ENCODE peak calls at places on chromosomes 6 and 20, in five cellular contexts. Q is body of pancreas, A is kidney, L is cardiac muscle cell, B is OCI-LY7. K is an unnamed sample. For H3K9me3, the result is how much of the 10 kb centered on the place peaks cover.

GRCh38 chr20:9215539-9215938 is 146.7 kb downstream of the PLCB4 start:
- DNase-seq in L (no peak), Q (no peak), B (peak), A (no peak), K (no peak)

GRCh38 chr6:13273931-13274706 is 54.2 kb downstream of the TBC1D7 start:
- DNase-seq in L (no peak), Q (no peak), B (no peak), A (no peak), K (no peak)

GRCh38 chr20:35145141-35145564 is 2.0 kb downstream of the EDEM2 start:
- DNase-seq in A (no peak), Q (no peak), B (peak), L (peak), K (peak)

GRCh38 chr20:5691918-5692618 is 58.1 kb upstream of the SHLD1 start:
- DNase-seq in Q (no peak), B (peak), A (no peak), L (no peak), K (no peak)

GRCh38 chr20:45779011-45779915 is 12.4 kb downstream of the WFDC3 start:
- DNase-seq in A (peak), L (no peak), B (no peak), Q (peak), K (peak)

GRCh38 chr6:4256969-4257368 is 121.6 kb upstream of the ECI2 start:
- DNase-seq in B (no peak), Q (no peak), L (peak), A (no peak), K (no peak)

GRCh38 chr6:93419304-93420162 is at the start of gene EPHA7:
- DNase-seq in Q (peak), B (no peak), A (peak), L (peak), K (peak)

GRCh38 chr20:50242863-50243609 is 52.4 kb downstream of the CEBPB start:
- DNase-seq in A (peak), L (no peak), B (no peak), Q (peak), K (peak)

GRCh38 chr6:62528894-62529526 is 243.0 kb upstream of the KHDRBS2 start:
- DNase-seq in L (no peak), Q (no peak), B (no peak), A (no peak), K (no peak)

GRCh38 chr6:43887340-43887858 is 117.4 kb downstream of the VEGFA start:
- DNase-seq in Q (no peak), L (no peak), A (peak), B (no peak), K (no peak)

GRCh38 chr6:91088515-91088914 is 501.6 kb upstream of the MAP3K7 start:
- DNase-seq in A (no peak), L (no peak), B (no peak), Q (no peak), K (no peak)

GRCh38 chr20:51508158-51508557 is 34.4 kb downstream of the NFATC2 start:
- DNase-seq in Q (no peak), L (no peak), B (no peak), A (no peak), K (no peak)

GRCh38 chr6:11294263-11294662 is 61.8 kb upstream of the NEDD9 start:
- DNase-seq in Q (no peak), B (no peak), L (no peak), A (no peak), K (no peak)

GRCh38 chr6:137389150-137389664 is 105.0 kb downstream of the OLIG3 start:
- DNase-seq in A (no peak), B (peak), L (no peak), Q (no peak), K (no peak)

GRCh38 chr20:25284131-25284601 is 36.3 kb downstream of the PYGB start:
- DNase-seq in L (no peak), A (peak), Q (peak), B (no peak), K (no peak)

GRCh38 chr6:111980168-111980567 is 73.7 kb upstream of the CCN6 start:
- DNase-seq in L (no peak), B (no peak), A (peak), Q (no peak), K (no peak)

GRCh38 chr20:9978395-9979004 is 56.3 kb upstream of the ANKEF1 start:
- DNase-seq in B (peak), L (peak), A (no peak), Q (peak), K (peak)

GRCh38 chr20:19231359-19232035 is 19.1 kb downstream of the SLC24A3 start:
- DNase-seq in L (no peak), Q (no peak), A (no peak), B (no peak), K (no peak)

GRCh38 chr20:438581-439469 is 23.5 kb downstream of the TBC1D20 start:
- DNase-seq in A (no peak), B (peak), L (no peak), Q (no peak), K (no peak)

GRCh38 chr6:25769983-25770382 is 15.4 kb downstream of the SLC17A4 start:
- DNase-seq in A (no peak), B (no peak), Q (no peak), L (no peak), K (peak)

GRCh38 chr20:7459123-7459522 is 481.1 kb downstream of the HAO1 start:
- DNase-seq in B (no peak), Q (no peak), L (no peak), A (no peak), K (no peak)

GRCh38 chr20:62792182-62792939 is 3.9 kb upstream of the MRGBP start:
- DNase-seq in B (no peak), A (no peak), L (no peak), Q (no peak), K (peak)

GRCh38 chr20:59740621-59741020 is 136.3 kb downstream of the PHACTR3 start:
- DNase-seq in B (no peak), A (no peak), L (no peak), Q (no peak), K (no peak)
- H3K9me3 ChIP-seq in B (under half), A (under half), L (under half), Q (under half), K (under half)

DNA sequence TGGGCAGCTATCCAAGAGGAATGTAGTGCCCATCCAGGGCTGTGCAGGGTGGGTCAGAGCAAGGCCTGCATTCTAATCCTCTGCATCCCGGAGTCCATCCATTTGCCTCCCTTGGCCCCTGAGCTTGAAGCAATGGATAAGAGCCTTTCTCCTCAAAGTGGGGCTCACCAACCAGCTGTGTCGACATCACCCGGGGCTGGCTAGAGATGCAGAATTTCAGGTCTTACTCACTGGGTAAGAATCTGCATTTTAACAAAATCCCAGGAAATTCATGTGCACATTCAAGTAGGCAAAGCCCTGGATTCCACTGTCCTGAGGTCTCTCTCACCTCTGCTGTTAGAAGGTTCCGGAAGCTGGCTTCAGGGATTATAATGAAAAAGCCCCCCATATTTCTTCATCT is 95.3 kb downstream of the MDGA1 start:
- DNase-seq in B (no peak), A (no peak), L (no peak), Q (no peak), K (no peak)
- H3K9me3 ChIP-seq in B (under half), A (under half), L (under half), Q (under half), K (under half)

GRCh38 chr20:40565681-40566040 is 123.4 kb downstream of the MAFB start:
- DNase-seq in L (peak), Q (no peak), A (no peak), B (no peak), K (no peak)
- H3K9me3 ChIP-seq in L (under half), Q (under half), A (under half), B (under half), K (under half)

DNA sequence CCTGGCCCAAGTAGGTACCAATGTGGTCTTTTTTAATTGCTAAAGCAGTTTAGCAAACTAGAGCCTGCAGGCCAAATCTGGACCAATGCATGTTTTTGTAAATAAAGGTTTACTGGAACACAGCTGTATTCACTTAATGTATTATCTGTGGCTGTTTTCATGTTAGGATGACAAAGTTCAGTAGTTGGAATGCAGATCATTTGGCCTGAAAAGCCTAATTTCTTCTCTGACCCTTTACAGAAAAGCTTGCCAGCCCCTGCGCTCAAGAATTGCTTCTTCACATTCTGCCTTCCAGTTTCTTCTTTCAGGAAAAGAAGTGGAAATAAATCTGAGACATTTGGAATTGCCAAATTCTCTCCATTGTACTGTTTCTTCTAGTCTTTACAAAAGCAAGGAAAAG is 90.0 kb upstream of the MC3R start:
- DNase-seq in A (no peak), L (no peak), Q (no peak), B (no peak), K (no peak)
- H3K9me3 ChIP-seq in A (under half), L (under half), Q (under half), B (under half), K (under half)

K was measured in PC-9.